ENCODE peak calls at places on chromosomes 11 and 22, in seven cellular contexts. A, Z, C, R, Y, U and L are unnamed samples.

GRCh38 chr11:10413268-10413667 is 41.8 kb upstream of the AMPD3 start:
- DNase-seq in A (peak), Z (peak), C (peak), R (no peak), Y (peak), U (peak), L (peak)

GRCh38 chr11:11480951-11481350 is 127.9 kb upstream of the CSNK2A3 start:
- DNase-seq in A (no peak), Z (no peak), C (no peak), R (no peak), Y (no peak), U (no peak), L (no peak)

GRCh38 chr11:35343033-35343598 is 76.2 kb downstream of the SLC1A2 start:
- DNase-seq in A (no peak), Z (no peak), C (no peak), R (no peak), Y (no peak), U (no peak), L (no peak)

GRCh38 chr11:114308689-114309089 is 12.5 kb downstream of the NNMT start:
- DNase-seq in A (no peak), Z (no peak), C (peak), R (no peak), Y (no peak), U (peak), L (no peak)

GRCh38 chr11:111466615-111467014 is 45.6 kb downstream of the BTG4 start:
- DNase-seq in A (no peak), Z (no peak), C (peak), R (no peak), Y (no peak), U (no peak), L (no peak)

GRCh38 chr22:43228330-43228729 is 41.4 kb upstream of the TTLL12 start:
- DNase-seq in A (peak), Z (peak), C (no peak), R (no peak), Y (peak), U (peak), L (peak)

GRCh38 chr11:38594881-38595280 is 1996.8 kb upstream of the RAG2 start:
- DNase-seq in A (no peak), Z (no peak), C (no peak), R (no peak), Y (no peak), U (no peak), L (peak)

GRCh38 chr11:70048279-70049024 is 29.7 kb upstream of the ANO1 start:
- DNase-seq in A (peak), Z (peak), C (peak), R (no peak), Y (no peak), U (peak), L (no peak)

GRCh38 chr11:67466367-67466766 is 2.7 kb downstream of the TMEM134 start:
- DNase-seq in A (no peak), Z (no peak), C (no peak), R (no peak), Y (no peak), U (no peak), L (no peak)

GRCh38 chr22:24822471-24822870 is 16.5 kb downstream of the SGSM1 start:
- DNase-seq in A (no peak), Z (no peak), C (no peak), R (no peak), Y (no peak), U (no peak), L (no peak)

GRCh38 chr11:62150887-62151736 is 27.3 kb downstream of the INCENP start:
- DNase-seq in A (no peak), Z (no peak), C (no peak), R (no peak), Y (peak), U (no peak), L (no peak)

GRCh38 chr11:62153617-62154016 is 29.8 kb downstream of the INCENP start:
- DNase-seq in A (no peak), Z (no peak), C (no peak), R (no peak), Y (no peak), U (no peak), L (no peak)

GRCh38 chr11:62151737-62152102 is 27.9 kb downstream of the INCENP start:
- DNase-seq in A (no peak), Z (no peak), C (no peak), R (no peak), Y (peak), U (no peak), L (no peak)

GRCh38 chr11:62153087-62153395 is 29.2 kb downstream of the INCENP start:
- DNase-seq in A (no peak), Z (no peak), C (no peak), R (no peak), Y (no peak), U (no peak), L (no peak)

GRCh38 chr11:62152245-62153086 is 28.7 kb downstream of the INCENP start:
- DNase-seq in A (no peak), Z (no peak), C (no peak), R (no peak), Y (peak), U (no peak), L (no peak)
- TF ChIP-seq POLR2A in A (no peak), Z (no peak), C (no peak), R (no peak), Y (no peak), U (no peak), L (no peak)

DNA sequence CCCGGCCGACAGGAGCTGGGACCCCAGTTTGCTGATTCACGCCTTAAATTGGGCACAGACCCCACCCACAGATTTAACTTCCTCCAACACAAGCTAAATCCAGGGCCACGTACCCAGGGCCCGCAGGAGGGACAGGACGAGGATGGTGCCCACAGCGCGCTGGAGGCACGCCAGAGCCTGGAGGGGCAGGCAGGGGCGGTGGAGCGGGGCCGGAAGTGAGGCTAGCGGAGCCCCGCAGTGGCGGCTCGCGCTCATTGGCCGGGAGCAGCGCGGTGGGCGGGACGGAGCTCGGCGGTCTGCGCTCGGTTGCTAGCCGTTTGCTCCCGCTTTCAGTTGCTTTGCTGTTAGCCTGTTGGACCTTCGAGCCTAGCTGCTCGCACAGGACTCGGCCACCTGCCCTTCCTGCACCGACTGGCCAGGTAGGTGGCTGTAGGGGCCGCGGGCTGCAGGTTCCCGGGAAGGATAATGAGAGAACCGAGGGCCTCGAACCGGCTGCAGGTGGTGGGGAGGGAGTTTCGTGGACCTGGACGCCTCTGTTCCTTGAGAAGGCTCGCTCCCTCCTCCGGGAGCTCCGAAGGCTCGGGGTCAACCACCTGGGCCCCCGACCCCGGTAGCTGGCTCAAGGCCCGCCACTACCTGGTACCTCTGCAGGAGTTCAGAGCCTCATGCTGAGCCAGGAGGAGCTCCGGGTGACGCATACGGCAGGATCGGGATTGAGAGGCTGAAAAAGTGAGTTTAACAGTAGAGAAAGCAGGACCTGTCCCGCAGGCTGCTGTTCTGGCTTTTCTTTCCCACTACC is at the start of gene CCDC134:
- DNase-seq in A (peak), Z (peak), C (peak), R (peak), Y (peak), U (peak), L (peak)
- TF ChIP-seq POLR2A in A (peak), Z (peak), C (peak), R (peak), Y (no peak), U (peak), L (peak)

GRCh38 chr22:38923463-38924196 is 33.8 kb upstream of the APOBEC3A start:
- DNase-seq in A (peak), Z (peak), C (no peak), R (peak), Y (peak), U (no peak), L (no peak)
- TF ChIP-seq POLR2A in A (peak), Z (peak), C (no peak), R (no peak), Y (no peak), U (no peak), L (no peak)

DNA sequence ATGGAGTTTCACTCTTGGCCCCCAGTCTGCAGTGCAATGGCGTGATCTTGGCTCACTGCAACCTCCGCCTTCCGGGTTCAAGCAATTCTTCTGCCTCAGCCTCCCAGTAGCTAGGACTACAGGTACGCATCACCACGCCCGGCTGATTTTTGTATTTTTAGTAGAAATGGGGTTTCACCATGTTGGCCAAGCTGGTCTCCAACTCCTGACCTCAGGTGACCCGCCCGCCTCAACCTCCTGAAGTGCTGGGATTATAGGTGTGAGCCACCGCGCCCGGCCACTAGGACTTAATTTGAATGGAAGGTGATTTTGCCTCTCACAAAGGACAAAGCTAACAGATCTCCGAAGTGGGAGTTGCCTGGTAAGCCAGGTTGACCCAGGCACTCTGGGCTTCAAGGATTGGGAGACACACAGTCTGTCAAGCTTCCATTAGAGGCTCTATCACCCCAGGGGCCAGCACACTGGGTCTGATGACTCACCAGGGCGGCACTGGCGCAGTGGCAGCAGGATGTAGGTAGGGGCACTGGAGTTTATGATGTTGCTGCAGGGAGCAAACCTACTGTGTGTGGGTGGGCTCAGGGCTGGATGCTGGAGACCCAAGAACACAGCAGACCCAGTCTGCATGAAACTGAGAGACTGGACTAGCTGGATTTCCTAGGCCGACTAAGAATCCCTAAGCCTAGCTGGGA is 17.8 kb upstream of the KCTD14 start:
- DNase-seq in A (no peak), Z (no peak), C (no peak), R (no peak), Y (no peak), U (no peak), L (no peak)
- TF ChIP-seq POLR2A in A (no peak), Z (no peak), C (no peak), R (no peak), Y (no peak), U (no peak), L (no peak)

GRCh38 chr11:34331736-34332135 is 26.1 kb downstream of the ABTB2 start:
- DNase-seq in A (no peak), Z (no peak), C (no peak), R (no peak), Y (no peak), U (no peak), L (no peak)

GRCh38 chr11:34333787-34334186 is 24.0 kb downstream of the ABTB2 start:
- DNase-seq in A (no peak), Z (no peak), C (no peak), R (no peak), Y (no peak), U (no peak), L (no peak)

GRCh38 chr11:34330653-34331052 is 27.2 kb downstream of the ABTB2 start:
- DNase-seq in A (no peak), Z (no peak), C (no peak), R (no peak), Y (no peak), U (no peak), L (no peak)

GRCh38 chr11:34331329-34331728 is 26.5 kb downstream of the ABTB2 start:
- DNase-seq in A (no peak), Z (no peak), C (no peak), R (no peak), Y (no peak), U (no peak), L (no peak)

DNA sequence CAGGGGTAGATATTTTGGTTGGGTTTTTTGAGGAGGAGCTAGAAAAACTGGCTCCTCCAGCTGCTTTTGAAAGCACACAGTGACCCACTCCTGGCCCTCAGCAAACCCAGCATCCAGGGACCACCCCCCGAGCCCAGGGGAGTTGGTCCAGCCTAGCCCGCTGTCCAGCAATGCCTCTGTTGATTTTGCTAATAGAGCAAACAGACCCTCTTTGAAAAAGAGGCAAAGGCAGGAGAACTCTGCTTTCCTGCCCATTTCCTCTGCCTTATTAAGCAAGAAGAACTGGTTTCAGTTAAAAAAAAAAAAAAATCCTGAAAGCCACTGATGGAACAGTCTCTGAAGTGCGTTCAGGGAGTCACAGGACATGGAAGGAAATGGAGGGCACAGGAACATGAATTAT is 25.3 kb downstream of the ABTB2 start:
- DNase-seq in A (no peak), Z (no peak), C (no peak), R (no peak), Y (no peak), U (no peak), L (no peak)
- TF ChIP-seq POLR2A in A (no peak), Z (no peak), C (no peak), R (no peak), Y (no peak), U (no peak), L (no peak)

DNA sequence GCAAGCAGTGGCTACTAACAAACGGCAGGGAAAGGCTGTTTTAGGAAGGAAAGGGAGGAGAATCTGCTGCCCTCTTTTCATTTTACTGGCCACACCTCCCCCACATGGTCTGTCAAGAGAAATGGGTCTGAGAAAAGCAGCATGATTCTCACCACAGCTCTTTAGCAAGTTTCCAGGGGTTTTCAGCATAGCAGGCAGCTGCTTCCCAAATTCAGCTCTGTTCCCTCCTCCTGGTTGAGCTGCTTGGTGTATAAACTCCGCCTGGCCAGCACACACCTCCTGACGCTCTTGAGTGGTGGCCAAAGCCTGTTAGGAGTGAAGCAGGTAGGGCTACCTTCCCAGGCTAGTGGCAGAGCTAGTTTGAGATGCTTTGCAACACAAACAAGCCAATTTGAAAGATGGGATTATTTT is 438.5 kb upstream of the CCDC90B start:
- DNase-seq in A (no peak), Z (no peak), C (no peak), R (no peak), Y (peak), U (peak), L (no peak)
- TF ChIP-seq POLR2A in A (no peak), Z (no peak), C (no peak), R (no peak), Y (no peak), U (no peak), L (no peak)

GRCh38 chr11:62850911-62851806 is 11.8 kb upstream of the WDR74 start:
- DNase-seq in A (peak), Z (no peak), C (no peak), R (no peak), Y (no peak), U (peak), L (peak)
- TF ChIP-seq POLR2A in A (peak), Z (no peak), C (no peak), R (no peak), Y (no peak), U (peak), L (peak)

GRCh38 chr11:119318240-119319135 is 1.6 kb upstream of the MCAM start:
- DNase-seq in A (no peak), Z (peak), C (no peak), R (peak), Y (no peak), U (peak), L (no peak)
- TF ChIP-seq POLR2A in A (no peak), Z (peak), C (no peak), R (peak), Y (no peak), U (peak), L (no peak)